ENCODE peak calls at places on chromosomes 16 and 17, in seven cellular contexts. N, V, M, Y, H, B and W are unnamed samples.

GRCh38 chr17:9237661-9238301 is 216.5 kb downstream of the NTN1 start:
- DNase-seq in M (no peak), N (no peak), H (no peak), Y (no peak), B (no peak), V (no peak), W (no peak)

GRCh38 chr17:79874329-79874981 is 35.2 kb upstream of the CBX4 start:
- DNase-seq in V (no peak), H (no peak), B (no peak), N (peak; percentile 63), Y (no peak), M (no peak), W (no peak)

GRCh38 chr17:61361084-61361483 is 38.6 kb upstream of the TBX2 start:
- DNase-seq in V (no peak), H (peak; percentile 48), N (peak; percentile 76), B (no peak), M (no peak), Y (no peak), W (no peak)

GRCh38 chr17:57946798-57947358 is 8.3 kb downstream of the CUEDC1 start:
- DNase-seq in Y (no peak), N (peak; percentile 80), M (no peak), H (peak; percentile 53), V (no peak), B (no peak), W (no peak)

GRCh38 chr16:12010388-12011251 is 34.1 kb downstream of the SNX29 start:
- DNase-seq in H (peak; percentile 36), V (no peak), Y (no peak), B (no peak), M (no peak), N (no peak), W (no peak)

GRCh38 chr17:83125515-83126274 is 46.3 kb downstream of the METRNL start:
- DNase-seq in H (peak; percentile 31), V (no peak), M (no peak), N (peak; percentile 21), Y (no peak), B (no peak), W (no peak)

GRCh38 chr17:60305141-60305540 is 86.8 kb downstream of the USP32 start:
- DNase-seq in V (no peak), M (no peak), Y (no peak), N (no peak), H (no peak), B (no peak), W (no peak)

GRCh38 chr16:7888421-7888820 is 555.8 kb downstream of the RBFOX1 start:
- DNase-seq in N (no peak), Y (no peak), B (no peak), H (no peak), V (no peak), M (no peak), W (no peak)

GRCh38 chr17:30238387-30239088 is 3.0 kb upstream of the SLC6A4 start:
- DNase-seq in N (no peak), H (no peak), Y (no peak), B (no peak), V (no peak), M (no peak), W (no peak)

GRCh38 chr17:17425591-17425990 is 51.2 kb upstream of the MED9 start:
- DNase-seq in Y (no peak), H (no peak), B (no peak), N (no peak), V (no peak), M (no peak), W (no peak)

GRCh38 chr17:74541176-74542111 is 4.5 kb downstream of the CD300C start:
- DNase-seq in Y (no peak), B (no peak), H (no peak), V (no peak), M (no peak), N (no peak), W (no peak)

GRCh38 chr17:32525116-32525515 is 38.3 kb downstream of the CDK5R1 start:
- DNase-seq in N (no peak), H (no peak), Y (no peak), M (no peak), B (no peak), V (no peak), W (no peak)

GRCh38 chr17:61503961-61504360 is 51.7 kb downstream of the TBX4 start:
- DNase-seq in N (no peak), H (no peak), Y (no peak), V (no peak), M (no peak), B (no peak), W (no peak)

GRCh38 chr16:15972046-15972868 is 22.8 kb downstream of the ABCC1 start:
- DNase-seq in Y (no peak), V (no peak), H (no peak), M (no peak), N (no peak), B (no peak), W (no peak)

GRCh38 chr17:3972931-3973330 is 8.7 kb upstream of the ATP2A3 start:
- DNase-seq in M (no peak), Y (no peak), B (peak; percentile 34), H (no peak), V (no peak), N (no peak), W (no peak)

GRCh38 chr16:529012-529575 is 1.6 kb downstream of the CAPN15 start:
- DNase-seq in Y (no peak), V (no peak), N (no peak), B (no peak), H (no peak), M (no peak), W (no peak)

GRCh38 chr17:67636841-67637240 is 80.9 kb upstream of the NOL11 start:
- DNase-seq in B (no peak), V (no peak), Y (no peak), N (no peak), H (no peak), M (no peak), W (no peak)

GRCh38 chr17:36183811-36184765 is 7.7 kb upstream of the TBC1D3B start:
- DNase-seq in B (peak; percentile 60), M (no peak), N (no peak), H (no peak), Y (no peak), V (no peak), W (no peak)